ENCODE peak calls at places on chromosome 4, in seven cellular contexts. G is SK-N-SH; H is WTC11; S is GM23248; N is stimulated activated CD4-positive, alpha-beta T cell treated with anti-CD3 and anti-CD28 coated beads, Interleukin-12 subunit alpha, Interleukin-12 subunit beta, amount 100 ng/mL, for 24 hours; M is NCI-H460; K is psoas muscle. B is an unnamed sample.

GRCh38 chr4:113872426-113873260 is 106.8 kb downstream of the ARSJ start:
- DNase-seq in M (no peak), H (no peak), G (no peak), K (no peak), N (no peak), S (peak; percentile 49), B (no peak)

GRCh38 chr4:112550728-112551127 is 34.7 kb upstream of the NEUROG2 start:
- DNase-seq in H (no peak), K (no peak), M (no peak), G (no peak), N (no peak), S (peak; percentile 89), B (no peak)

GRCh38 chr4:24770111-24770584 is 25.2 kb upstream of the SOD3 start:
- DNase-seq in G (no peak), N (no peak), H (no peak), K (no peak), S (peak; percentile 92), M (no peak), B (no peak)

GRCh38 chr4:20916106-20916505 is 215.8 kb downstream of the PACRGL start:
- DNase-seq in S (no peak), H (no peak), K (no peak), N (no peak), G (no peak), M (no peak), B (no peak)

GRCh38 chr4:113921089-113921842 is 58.2 kb downstream of the ARSJ start:
- DNase-seq in S (peak; percentile 41), K (no peak), N (no peak), G (no peak), M (no peak), H (no peak), B (no peak)

GRCh38 chr4:17786567-17786966 is 5.1 kb upstream of the FAM184B start:
- DNase-seq in G (no peak), H (no peak), K (no peak), S (no peak), N (no peak), M (no peak), B (no peak)

GRCh38 chr4:168634276-168634802 is 137.5 kb downstream of the PALLD start:
- DNase-seq in K (no peak), N (no peak), M (no peak), S (peak; percentile 89), G (no peak), H (no peak), B (no peak)

GRCh38 chr4:91345632-91346031 is 958.1 kb upstream of the GRID2 start:
- DNase-seq in G (no peak), K (no peak), S (no peak), N (no peak), H (no peak), M (no peak), B (no peak)

GRCh38 chr4:76605099-76605563 is 170.1 kb downstream of the SHROOM3 start:
- DNase-seq in H (no peak), S (peak; percentile 88), K (no peak), M (no peak), G (no peak), N (no peak), B (no peak)

GRCh38 chr4:56907009-56907408 is 691 bp upstream of the REST start:
- DNase-seq in S (no peak), K (no peak), H (peak; percentile 35), N (no peak), G (peak; percentile 22), M (no peak), B (no peak)

GRCh38 chr4:3201718-3202702 is 46.9 kb upstream of the MSANTD1 start:
- DNase-seq in M (no peak), N (peak; percentile 18), S (peak; percentile 52), H (no peak), G (no peak), K (no peak), B (peak; percentile 58)

GRCh38 chr4:1053080-1053661 is 41.7 kb downstream of the FGFRL1 start:
- DNase-seq in G (peak; percentile 23), S (peak; percentile 90), M (no peak), H (no peak), K (no peak), N (no peak), B (no peak)

GRCh38 chr4:73090738-73091137 is 21.2 kb upstream of the COX18 start:
- DNase-seq in N (no peak), G (no peak), H (no peak), S (no peak), K (no peak), M (no peak), B (no peak)

GRCh38 chr4:32440391-32440790 is 1720.2 kb downstream of the PCDH7 start:
- DNase-seq in N (no peak), S (no peak), K (no peak), M (no peak), G (no peak), H (no peak), B (no peak)

B was measured in gastrocnemius medialis.